ENCODE peak calls at places on chromosome 22, in ten cellular contexts. One of them, this sample, is unnamed.
A peak's percentile ranks its signal among the peaks of the same experiment; 100 is the strongest.

GRCh38 chr22:29031236-29031982 is 30.2 kb downstream of the C22orf31 start:
- DNase-seq in endothelial cell: peak; percentile 41
- DNase-seq in activated T-cell treated with anti-CD3 and anti-CD28 coated beads, Interleukin-2, amount 50 U/mL, for 72 hours: no peak
- DNase-seq in epithelial cell of esophagus: peak; percentile 62
- DNase-seq in activated CD4-positive, alpha-beta T cell treated with anti-CD3 and anti-CD28 coated beads, Interleukin-2, amount 10 ng/mL, durations not matched to agents 7 days and 5 days: no peak
- DNase-seq in MCF 10A: peak; percentile 95
- DNase-seq in vagina: no peak
- DNase-seq in stimulated activated CD4-positive, alpha-beta T cell treated with anti-CD3 and anti-CD28 coated beads, Interleukin-4, amount 100 ng/mL, for 48 hours: no peak
- DNase-seq in brain microvascular endothelial cell: peak; percentile 96
- DNase-seq in activated T-helper 1 cell treated with anti-CD3 and anti-CD28 coated beads, Interleukin-12 subunit alpha, Interleukin-12 subunit beta, Interleukin-2, Interleukin-4 antibody, amounts not matched to agents 30 ng/mL and 10 ng/mL and 1 ng/mL, durations not matched to agents 14 hours and 24 hours and 36 hours: no peak
- DNase-seq in this sample: no peak

GRCh38 chr22:50112151-50113118 is 22.6 kb downstream of the MOV10L1 start:
- DNase-seq in epithelial cell of esophagus: peak; percentile 44
- DNase-seq in brain microvascular endothelial cell: peak; percentile 85
- DNase-seq in vagina: no peak
- DNase-seq in stimulated activated CD4-positive, alpha-beta T cell treated with anti-CD3 and anti-CD28 coated beads, Interleukin-4, amount 100 ng/mL, for 48 hours: no peak
- DNase-seq in activated T-helper 1 cell treated with anti-CD3 and anti-CD28 coated beads, Interleukin-12 subunit alpha, Interleukin-12 subunit beta, Interleukin-2, Interleukin-4 antibody, amounts not matched to agents 30 ng/mL and 10 ng/mL and 1 ng/mL, durations not matched to agents 14 hours and 24 hours and 36 hours: no peak
- DNase-seq in endothelial cell: peak; percentile 46
- DNase-seq in MCF 10A: no peak
- DNase-seq in activated CD4-positive, alpha-beta T cell treated with anti-CD3 and anti-CD28 coated beads, Interleukin-2, amount 10 ng/mL, durations not matched to agents 7 days and 5 days: no peak
- DNase-seq in activated T-cell treated with anti-CD3 and anti-CD28 coated beads, Interleukin-2, amount 50 U/mL, for 72 hours: peak; percentile 49
- DNase-seq in this sample: peak; percentile 71

GRCh38 chr22:21730535-21731308 is 4.9 kb downstream of the YPEL1 start:
- DNase-seq in activated T-cell treated with anti-CD3 and anti-CD28 coated beads, Interleukin-2, amount 50 U/mL, for 72 hours: no peak
- DNase-seq in MCF 10A: no peak
- DNase-seq in activated T-helper 1 cell treated with anti-CD3 and anti-CD28 coated beads, Interleukin-12 subunit alpha, Interleukin-12 subunit beta, Interleukin-2, Interleukin-4 antibody, amounts not matched to agents 30 ng/mL and 10 ng/mL and 1 ng/mL, durations not matched to agents 14 hours and 24 hours and 36 hours: no peak
- DNase-seq in endothelial cell: no peak
- DNase-seq in stimulated activated CD4-positive, alpha-beta T cell treated with anti-CD3 and anti-CD28 coated beads, Interleukin-4, amount 100 ng/mL, for 48 hours: no peak
- DNase-seq in activated CD4-positive, alpha-beta T cell treated with anti-CD3 and anti-CD28 coated beads, Interleukin-2, amount 10 ng/mL, durations not matched to agents 7 days and 5 days: no peak
- DNase-seq in epithelial cell of esophagus: no peak
- DNase-seq in vagina: no peak
- DNase-seq in brain microvascular endothelial cell: no peak
- DNase-seq in this sample: no peak

GRCh38 chr22:24758164-24758799 is 16.2 kb downstream of the PIWIL3 start:
- DNase-seq in vagina: no peak
- DNase-seq in brain microvascular endothelial cell: peak; percentile 25
- DNase-seq in stimulated activated CD4-positive, alpha-beta T cell treated with anti-CD3 and anti-CD28 coated beads, Interleukin-4, amount 100 ng/mL, for 48 hours: peak; percentile 45
- DNase-seq in endothelial cell: peak; percentile 63
- DNase-seq in activated T-helper 1 cell treated with anti-CD3 and anti-CD28 coated beads, Interleukin-12 subunit alpha, Interleukin-12 subunit beta, Interleukin-2, Interleukin-4 antibody, amounts not matched to agents 30 ng/mL and 10 ng/mL and 1 ng/mL, durations not matched to agents 14 hours and 24 hours and 36 hours: peak; percentile 13
- DNase-seq in activated T-cell treated with anti-CD3 and anti-CD28 coated beads, Interleukin-2, amount 50 U/mL, for 72 hours: peak; percentile 66
- DNase-seq in MCF 10A: peak; percentile 71
- DNase-seq in activated CD4-positive, alpha-beta T cell treated with anti-CD3 and anti-CD28 coated beads, Interleukin-2, amount 10 ng/mL, durations not matched to agents 7 days and 5 days: peak; percentile 73
- DNase-seq in epithelial cell of esophagus: peak; percentile 59
- DNase-seq in this sample: peak; percentile 9

GRCh38 chr22:42560781-42561180 is 7.0 kb downstream of the SERHL2 start:
- DNase-seq in MCF 10A: peak; percentile 31
- DNase-seq in vagina: no peak
- DNase-seq in endothelial cell: peak; percentile 29
- DNase-seq in activated CD4-positive, alpha-beta T cell treated with anti-CD3 and anti-CD28 coated beads, Interleukin-2, amount 10 ng/mL, durations not matched to agents 7 days and 5 days: peak; percentile 33
- DNase-seq in activated T-helper 1 cell treated with anti-CD3 and anti-CD28 coated beads, Interleukin-12 subunit alpha, Interleukin-12 subunit beta, Interleukin-2, Interleukin-4 antibody, amounts not matched to agents 30 ng/mL and 10 ng/mL and 1 ng/mL, durations not matched to agents 14 hours and 24 hours and 36 hours: no peak
- DNase-seq in epithelial cell of esophagus: peak; percentile 33
- DNase-seq in stimulated activated CD4-positive, alpha-beta T cell treated with anti-CD3 and anti-CD28 coated beads, Interleukin-4, amount 100 ng/mL, for 48 hours: no peak
- DNase-seq in brain microvascular endothelial cell: no peak
- DNase-seq in activated T-cell treated with anti-CD3 and anti-CD28 coated beads, Interleukin-2, amount 50 U/mL, for 72 hours: peak; percentile 16
- DNase-seq in this sample: no peak

GRCh38 chr22:30884211-30885000 is 84.2 kb downstream of the MORC2 start:
- DNase-seq in activated CD4-positive, alpha-beta T cell treated with anti-CD3 and anti-CD28 coated beads, Interleukin-2, amount 10 ng/mL, durations not matched to agents 7 days and 5 days: no peak
- DNase-seq in MCF 10A: no peak
- DNase-seq in epithelial cell of esophagus: no peak
- DNase-seq in brain microvascular endothelial cell: no peak
- DNase-seq in endothelial cell: no peak
- DNase-seq in activated T-helper 1 cell treated with anti-CD3 and anti-CD28 coated beads, Interleukin-12 subunit alpha, Interleukin-12 subunit beta, Interleukin-2, Interleukin-4 antibody, amounts not matched to agents 30 ng/mL and 10 ng/mL and 1 ng/mL, durations not matched to agents 14 hours and 24 hours and 36 hours: no peak
- DNase-seq in stimulated activated CD4-positive, alpha-beta T cell treated with anti-CD3 and anti-CD28 coated beads, Interleukin-4, amount 100 ng/mL, for 48 hours: no peak
- DNase-seq in activated T-cell treated with anti-CD3 and anti-CD28 coated beads, Interleukin-2, amount 50 U/mL, for 72 hours: no peak
- DNase-seq in vagina: no peak
- DNase-seq in this sample: no peak

GRCh38 chr22:38107692-38108515 is 2.6 kb downstream of the BAIAP2L2 start:
- DNase-seq in epithelial cell of esophagus: no peak
- DNase-seq in activated CD4-positive, alpha-beta T cell treated with anti-CD3 and anti-CD28 coated beads, Interleukin-2, amount 10 ng/mL, durations not matched to agents 7 days and 5 days: no peak
- DNase-seq in MCF 10A: peak; percentile 49
- DNase-seq in stimulated activated CD4-positive, alpha-beta T cell treated with anti-CD3 and anti-CD28 coated beads, Interleukin-4, amount 100 ng/mL, for 48 hours: no peak
- DNase-seq in activated T-helper 1 cell treated with anti-CD3 and anti-CD28 coated beads, Interleukin-12 subunit alpha, Interleukin-12 subunit beta, Interleukin-2, Interleukin-4 antibody, amounts not matched to agents 30 ng/mL and 10 ng/mL and 1 ng/mL, durations not matched to agents 14 hours and 24 hours and 36 hours: no peak
- DNase-seq in endothelial cell: no peak
- DNase-seq in brain microvascular endothelial cell: no peak
- DNase-seq in activated T-cell treated with anti-CD3 and anti-CD28 coated beads, Interleukin-2, amount 50 U/mL, for 72 hours: no peak
- DNase-seq in vagina: no peak
- DNase-seq in this sample: no peak

GRCh38 chr22:17563936-17564391 is 666 bp downstream of the SLC25A18 start:
- DNase-seq in vagina: no peak
- DNase-seq in activated T-helper 1 cell treated with anti-CD3 and anti-CD28 coated beads, Interleukin-12 subunit alpha, Interleukin-12 subunit beta, Interleukin-2, Interleukin-4 antibody, amounts not matched to agents 30 ng/mL and 10 ng/mL and 1 ng/mL, durations not matched to agents 14 hours and 24 hours and 36 hours: no peak
- DNase-seq in activated CD4-positive, alpha-beta T cell treated with anti-CD3 and anti-CD28 coated beads, Interleukin-2, amount 10 ng/mL, durations not matched to agents 7 days and 5 days: no peak
- DNase-seq in brain microvascular endothelial cell: no peak
- DNase-seq in MCF 10A: peak; percentile 21
- DNase-seq in epithelial cell of esophagus: no peak
- DNase-seq in stimulated activated CD4-positive, alpha-beta T cell treated with anti-CD3 and anti-CD28 coated beads, Interleukin-4, amount 100 ng/mL, for 48 hours: no peak
- DNase-seq in activated T-cell treated with anti-CD3 and anti-CD28 coated beads, Interleukin-2, amount 50 U/mL, for 72 hours: no peak
- DNase-seq in endothelial cell: no peak
- DNase-seq in this sample: no peak

GRCh38 chr22:37282385-37282677 is at the start of gene CYTH4:
- DNase-seq in MCF 10A: no peak
- DNase-seq in endothelial cell: no peak
- DNase-seq in activated T-cell treated with anti-CD3 and anti-CD28 coated beads, Interleukin-2, amount 50 U/mL, for 72 hours: peak; percentile 87
- DNase-seq in stimulated activated CD4-positive, alpha-beta T cell treated with anti-CD3 and anti-CD28 coated beads, Interleukin-4, amount 100 ng/mL, for 48 hours: peak; percentile 74
- DNase-seq in vagina: no peak
- DNase-seq in activated CD4-positive, alpha-beta T cell treated with anti-CD3 and anti-CD28 coated beads, Interleukin-2, amount 10 ng/mL, durations not matched to agents 7 days and 5 days: peak; percentile 85
- DNase-seq in brain microvascular endothelial cell: no peak
- DNase-seq in epithelial cell of esophagus: peak; percentile 72
- DNase-seq in activated T-helper 1 cell treated with anti-CD3 and anti-CD28 coated beads, Interleukin-12 subunit alpha, Interleukin-12 subunit beta, Interleukin-2, Interleukin-4 antibody, amounts not matched to agents 30 ng/mL and 10 ng/mL and 1 ng/mL, durations not matched to agents 14 hours and 24 hours and 36 hours: peak; percentile 74
- DNase-seq in this sample: no peak